ENCODE peak calls at places on chromosomes 6 and 20, in six cellular contexts. H is adrenal gland, D is AG04450, A is neural progenitor cell, V is choroid plexus epithelial cell, X is AG09309. S is an unnamed sample.

GRCh38 chr6:26329763-26330511 is 35.1 kb upstream of the BTN3A2 start:
- DNase-seq in H (no peak), D (no peak), A (peak), V (peak), X (no peak), S (no peak)

GRCh38 chr6:39453236-39453635 is 130.7 kb upstream of the KCNK16 start:
- DNase-seq in H (no peak), D (no peak), A (no peak), V (peak), X (no peak), S (no peak)

GRCh38 chr6:145278163-145278807 is 457.0 kb downstream of the EPM2A start:
- DNase-seq in H (no peak), D (no peak), A (no peak), V (peak), X (no peak), S (no peak)

GRCh38 chr20:1955289-1955688 is 38.6 kb downstream of the PDYN start:
- DNase-seq in H (no peak), D (no peak), A (peak), V (no peak), X (no peak), S (no peak)

GRCh38 chr20:6756961-6757595 is 10.4 kb upstream of the BMP2 start:
- DNase-seq in H (no peak), D (no peak), A (no peak), V (no peak), X (no peak), S (no peak)

GRCh38 chr20:36830791-36831691 is 44.9 kb upstream of the TLDC2 start:
- DNase-seq in H (peak), D (no peak), A (no peak), V (peak), X (peak), S (peak)

GRCh38 chr20:33993800-33994623 is at the start of gene RALY:
- DNase-seq in H (peak), D (no peak), A (peak), V (peak), X (peak), S (peak)

GRCh38 chr6:38150681-38151296 is 331.3 kb downstream of the ZFAND3 start:
- DNase-seq in H (no peak), D (no peak), A (no peak), V (no peak), X (no peak), S (no peak)

GRCh38 chr6:170011233-170012142 is 260.1 kb downstream of the ERMARD start:
- DNase-seq in H (peak), D (no peak), A (peak), V (no peak), X (no peak), S (peak)

GRCh38 chr20:2137552-2138201 is 36.0 kb downstream of the STK35 start:
- DNase-seq in H (peak), D (peak), A (no peak), V (no peak), X (peak), S (no peak)

GRCh38 chr20:48826064-48826463 is 1.7 kb downstream of the PREX1 start:
- DNase-seq in H (no peak), D (no peak), A (peak), V (no peak), X (no peak), S (no peak)

GRCh38 chr20:33568378-33569289 is 78.7 kb downstream of the CBFA2T2 start:
- DNase-seq in H (no peak), D (no peak), A (peak), V (no peak), X (no peak), S (peak)

GRCh38 chr6:42363906-42364859 is 87.5 kb downstream of the TRERF1 start:
- DNase-seq in H (peak), D (no peak), A (no peak), V (no peak), X (no peak), S (no peak)

GRCh38 chr6:144007779-144008500 is at the start of gene PLAGL1:
- DNase-seq in H (peak), D (peak), A (peak), V (peak), X (no peak), S (peak)

GRCh38 chr6:144006731-144007454 is 1.2 kb downstream of the PLAGL1 start:
- DNase-seq in H (peak), D (no peak), A (peak), V (peak), X (peak), S (no peak)

GRCh38 chr6:144012534-144012933 is 4.5 kb upstream of the PLAGL1 start:
- DNase-seq in H (no peak), D (no peak), A (no peak), V (no peak), X (peak), S (no peak)

GRCh38 chr6:144007455-144007778 is 642 bp downstream of the PLAGL1 start:
- DNase-seq in H (no peak), D (no peak), A (no peak), V (no peak), X (no peak), S (no peak)

DNA sequence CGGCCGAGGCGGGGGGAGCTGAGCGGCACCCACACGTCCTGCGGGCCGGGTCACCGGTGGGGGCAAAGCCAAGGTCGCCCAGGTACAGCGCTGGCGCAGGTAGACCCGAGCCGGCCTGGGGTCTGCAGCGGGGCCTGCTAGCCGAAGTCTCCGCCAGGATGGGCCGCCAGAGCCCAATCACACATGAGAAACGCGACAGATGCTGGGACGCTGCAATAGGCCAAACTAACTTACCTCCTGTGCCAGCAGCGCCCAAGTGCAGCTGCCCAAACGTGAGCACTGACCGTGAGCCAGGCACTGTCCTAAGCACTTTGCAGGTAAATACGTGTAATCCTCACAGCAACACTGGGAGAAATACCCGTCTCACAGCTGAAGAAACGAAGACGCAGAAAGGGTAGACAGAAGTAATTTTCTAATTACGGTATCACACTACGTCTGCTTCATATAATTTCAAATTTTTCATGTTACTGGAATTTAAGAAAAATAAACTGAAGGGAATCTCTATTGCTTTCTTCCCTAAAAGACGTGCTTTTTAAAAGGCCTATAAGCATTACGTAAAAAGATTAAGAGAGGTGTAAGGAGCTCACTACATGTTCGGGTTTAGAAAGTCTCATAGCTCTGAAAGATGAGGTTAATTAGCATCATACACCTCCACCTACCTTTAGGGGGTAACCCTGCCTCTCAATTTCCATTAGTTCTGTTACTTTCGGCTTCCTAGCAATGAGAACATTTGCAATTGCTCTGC is 614 bp upstream of the PLAGL1 start:
- DNase-seq in H (no peak), D (no peak), A (peak), V (no peak), X (no peak), S (no peak)
- H3K4me3 ChIP-seq in H (no peak), D (peak), A (peak), V (peak), X (peak), S (peak)

GRCh38 chr6:28943223-28943556 is 19.4 kb upstream of the TRIM27 start:
- DNase-seq in H (no peak), D (no peak), A (peak), V (no peak), X (no peak), S (no peak)
- H3K4me3 ChIP-seq in H (no peak), D (peak), A (peak), V (peak), X (no peak), S (peak)

GRCh38 chr6:111530777-111531176 is 47.8 kb upstream of the REV3L start:
- DNase-seq in H (no peak), D (no peak), A (peak), V (no peak), X (no peak), S (no peak)
- H3K4me3 ChIP-seq in H (no peak), D (no peak), A (no peak), V (no peak), X (no peak), S (no peak)

DNA sequence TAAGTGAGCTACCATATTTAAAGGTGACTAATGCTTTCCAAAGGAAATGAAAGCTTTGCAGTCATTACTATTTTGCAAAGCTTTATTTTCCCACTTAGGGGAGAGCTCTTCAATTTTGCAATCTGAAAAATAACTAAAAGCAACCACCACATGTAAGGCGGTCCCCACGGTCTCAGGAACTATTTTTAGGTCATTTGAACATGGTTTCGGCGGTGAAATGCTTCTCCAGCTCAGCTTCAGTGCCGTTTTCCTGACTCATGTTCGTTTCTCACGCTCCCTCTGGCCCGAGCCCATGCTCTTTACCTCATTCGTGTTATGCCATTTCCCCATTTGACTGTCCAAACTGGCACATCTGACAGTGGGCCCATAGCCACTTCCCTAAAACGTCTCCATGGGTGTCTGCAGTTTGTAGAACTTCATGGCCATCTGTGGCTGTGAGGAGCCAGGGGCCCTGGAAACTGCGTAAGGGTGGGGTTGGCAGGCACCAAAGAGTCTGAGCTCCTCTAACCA is 46.5 kb downstream of the ADTRP start:
- DNase-seq in H (peak), D (no peak), A (no peak), V (peak), X (peak), S (peak)
- H3K4me3 ChIP-seq in H (no peak), D (no peak), A (no peak), V (no peak), X (no peak), S (no peak)

GRCh38 chr6:163872335-163872734 is 457.8 kb downstream of the QKI start:
- DNase-seq in H (no peak), D (peak), A (no peak), V (peak), X (peak), S (no peak)
- H3K4me3 ChIP-seq in H (no peak), D (no peak), A (no peak), V (no peak), X (no peak), S (no peak)

GRCh38 chr6:44933113-44933512 is 395.0 kb upstream of the RUNX2 start:
- DNase-seq in H (no peak), D (no peak), A (no peak), V (no peak), X (no peak), S (no peak)
- H3K4me3 ChIP-seq in H (no peak), D (no peak), A (no peak), V (no peak), X (no peak), S (no peak)

GRCh38 chr6:161890959-161891358 is 617.1 kb upstream of the AGPAT4 start:
- DNase-seq in H (no peak), D (no peak), A (no peak), V (no peak), X (no peak), S (no peak)
- H3K4me3 ChIP-seq in H (no peak), D (no peak), A (no peak), V (no peak), X (no peak), S (peak)

DNA sequence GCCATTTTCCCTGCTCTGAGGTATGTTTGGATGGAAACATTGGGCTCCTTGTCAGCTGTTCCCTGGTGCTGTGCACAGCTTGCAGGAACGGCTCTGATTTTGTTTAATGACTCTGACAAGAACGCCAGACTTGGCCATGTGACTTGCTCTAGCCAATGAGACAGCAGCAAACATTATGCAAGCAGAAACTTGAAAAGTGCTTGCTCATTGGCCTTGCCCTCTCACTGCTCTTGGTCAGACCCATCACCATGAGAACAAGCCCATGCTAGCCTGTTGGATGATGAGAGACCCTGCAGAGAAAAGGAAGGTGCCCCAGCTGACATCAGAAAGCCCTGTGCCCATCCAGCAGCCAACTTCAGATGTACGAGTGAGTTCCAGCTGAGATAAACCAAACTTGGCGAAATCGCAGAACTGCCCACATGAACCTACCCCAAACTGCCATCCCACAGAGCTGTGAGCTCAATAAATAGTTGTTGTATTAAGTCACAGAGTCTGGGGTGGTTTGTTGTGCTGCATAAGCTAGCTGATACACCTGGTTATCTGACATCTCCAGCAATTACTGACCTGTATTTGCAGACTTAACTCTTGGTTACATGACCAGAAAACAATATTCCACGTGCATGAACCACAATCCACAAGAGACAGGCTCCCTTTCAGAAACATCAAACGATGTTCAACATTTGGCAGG is 96.9 kb downstream of the JPH2 start:
- DNase-seq in H (no peak), D (no peak), A (no peak), V (peak), X (no peak), S (no peak)
- H3K4me3 ChIP-seq in H (no peak), D (no peak), A (no peak), V (peak), X (no peak), S (no peak)

GRCh38 chr20:41029150-41029872 is 689 bp downstream of the TOP1 start:
- DNase-seq in H (no peak), D (no peak), A (peak), V (no peak), X (no peak), S (peak)

GRCh38 chr20:41030536-41031242 is 2.1 kb downstream of the TOP1 start:
- DNase-seq in H (no peak), D (peak), A (no peak), V (peak), X (no peak), S (no peak)

GRCh38 chr20:41031243-41031619 is 2.6 kb downstream of the TOP1 start:
- DNase-seq in H (no peak), D (no peak), A (no peak), V (no peak), X (no peak), S (no peak)

GRCh38 chr20:41034239-41034638 is 5.6 kb downstream of the TOP1 start:
- DNase-seq in H (no peak), D (no peak), A (no peak), V (no peak), X (no peak), S (no peak)

GRCh38 chr20:41032243-41032642 is 3.6 kb downstream of the TOP1 start:
- DNase-seq in H (no peak), D (no peak), A (no peak), V (peak), X (no peak), S (no peak)
- H3K4me3 ChIP-seq in H (no peak), D (peak), A (peak), V (peak), X (no peak), S (no peak)

DNA sequence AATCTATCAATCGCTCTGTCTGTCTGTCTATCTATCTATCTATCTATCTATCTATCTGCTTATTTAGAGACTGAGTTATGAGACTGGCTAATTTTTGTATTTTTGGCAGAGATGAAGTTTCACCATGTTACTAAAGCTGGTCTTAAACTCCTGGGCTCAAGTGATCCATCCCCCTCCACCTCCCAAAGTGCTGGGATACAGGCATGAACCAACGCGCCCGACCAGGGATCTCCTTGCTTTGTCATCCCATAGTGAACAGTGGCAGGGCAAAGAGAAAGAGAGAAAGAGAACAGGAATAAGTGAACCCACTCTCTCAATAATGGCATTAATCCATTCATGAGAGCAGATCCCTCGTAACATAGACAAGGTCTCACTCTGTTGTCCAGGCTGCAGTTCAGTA is 66.4 kb upstream of the DSP start:
- DNase-seq in H (no peak), D (no peak), A (no peak), V (no peak), X (no peak), S (no peak)
- H3K4me3 ChIP-seq in H (no peak), D (no peak), A (no peak), V (no peak), X (no peak), S (no peak)

S was measured in heart right ventricle.